ENCODE peak calls at places on chromosomes 1 and 21, in ten cellular contexts. X is left ventricle myocardium inferior; B is astrocyte; O is CD8-positive, alpha-beta T cell; M is prostate gland; I is colonic mucosa; K is body of pancreas; A is neuronal stem cell; Z is neural progenitor cell; J is pancreas. R is an unnamed sample. For H3K4me1, the result is how much of the 10 kb centered on the place peaks cover.

GRCh38 chr1:226711976-226712778 is 26.9 kb downstream of the ITPKB start:
- DNase-seq in O (peak), A (no peak), I (no peak), K (no peak), M (no peak), J (no peak), X (no peak), B (no peak), Z (no peak), R (no peak)

GRCh38 chr1:10429868-10430215 is 391 bp upstream of the CENPS start:
- DNase-seq in B (peak), I (peak), M (no peak), X (no peak), Z (no peak), K (no peak), A (no peak), O (peak), J (no peak), R (no peak)

GRCh38 chr1:105027838-105028471 is 1278.3 kb downstream of the AMY1C start:
- DNase-seq in O (no peak), X (no peak), M (no peak), J (peak), B (no peak), K (no peak), A (no peak), I (no peak), Z (peak), R (no peak)

GRCh38 chr1:29543586-29543985 is 307.3 kb downstream of the PTPRU start:
- DNase-seq in B (no peak), M (no peak), Z (no peak), O (no peak), K (no peak), I (no peak), X (no peak), J (no peak), A (no peak), R (peak)

GRCh38 chr1:6209661-6210605 is 4.0 kb downstream of the RNF207 start:
- DNase-seq in M (no peak), A (no peak), B (no peak), J (no peak), X (no peak), Z (peak), I (peak), O (no peak), K (no peak), R (no peak)

GRCh38 chr1:11429935-11430334 is 49.0 kb upstream of the DISP3 start:
- DNase-seq in X (no peak), Z (no peak), A (no peak), M (no peak), B (no peak), K (no peak), J (no peak), O (no peak), I (no peak), R (no peak)

GRCh38 chr1:212218911-212219310 is 66.3 kb upstream of the PPP2R5A start:
- DNase-seq in O (no peak), X (no peak), K (no peak), A (no peak), Z (no peak), M (no peak), J (no peak), B (peak), I (no peak), R (no peak)

GRCh38 chr21:35066824-35067223 is 17.7 kb upstream of the RUNX1 start:
- DNase-seq in Z (no peak), K (no peak), A (no peak), X (no peak), J (no peak), I (no peak), B (no peak), M (no peak), O (no peak), R (no peak)

GRCh38 chr1:145846191-145846590 is 761 bp downstream of the NUDT17 start:
- DNase-seq in A (peak), M (no peak), I (peak), B (no peak), X (no peak), K (no peak), J (peak), Z (peak), O (no peak), R (no peak)

GRCh38 chr1:183164963-183165362 is 21.1 kb upstream of the LAMC2 start:
- DNase-seq in J (no peak), O (no peak), I (no peak), B (peak), K (no peak), X (no peak), A (no peak), Z (peak), M (no peak), R (no peak)

GRCh38 chr21:16536661-16537359 is 807.0 kb downstream of the USP25 start:
- DNase-seq in M (no peak), A (no peak), K (no peak), Z (no peak), B (peak), X (no peak), I (no peak), J (no peak), O (no peak), R (no peak)

GRCh38 chr1:117000142-117000541 is 1.4 kb upstream of the CD101 start:
- DNase-seq in X (no peak), O (no peak), Z (no peak), J (no peak), I (no peak), A (no peak), B (no peak), M (no peak), K (no peak), R (no peak)

GRCh38 chr1:204128964-204129896 is 22.6 kb downstream of the ETNK2 start:
- DNase-seq in I (peak), A (peak), J (peak), B (peak), K (peak), M (peak), O (peak), Z (peak), X (peak), R (peak)

GRCh38 chr1:246295340-246295739 is 211.7 kb downstream of the SMYD3 start:
- DNase-seq in J (no peak), K (no peak), O (no peak), B (no peak), M (no peak), Z (no peak), I (no peak), X (no peak), A (no peak), R (no peak)
- H3K4me1 ChIP-seq in J (under half), K (under half), O (under half), B (under half), M (under half), Z (under half), I (under half), X (under half), A (under half), R (under half)

DNA sequence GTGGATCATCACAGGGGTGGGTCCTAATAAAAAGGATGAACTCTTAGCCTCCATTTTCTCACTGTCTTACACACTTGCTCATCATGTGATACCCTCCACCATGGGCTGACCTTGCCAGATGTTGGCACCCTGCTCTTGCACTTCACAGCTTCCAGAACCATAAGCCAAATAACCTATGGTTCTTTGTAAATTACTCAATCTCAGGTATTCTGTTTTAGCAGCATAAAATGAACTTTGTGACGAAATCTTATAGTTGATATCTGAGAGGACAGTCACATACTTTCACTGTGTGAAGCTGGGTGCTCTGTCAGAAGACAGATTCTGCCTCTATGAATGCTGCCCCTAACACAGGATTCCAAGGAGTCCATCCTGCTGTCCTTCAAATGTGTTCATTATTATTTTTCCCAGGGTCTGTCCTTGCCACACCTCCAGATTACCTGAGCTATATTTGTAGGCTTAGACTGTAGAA is 13.8 kb downstream of the DUSP10 start:
- DNase-seq in A (no peak), K (no peak), O (no peak), Z (no peak), J (no peak), M (no peak), X (no peak), B (no peak), I (no peak), R (no peak)
- H3K4me1 ChIP-seq in A (under half), K (half or more), O (under half), Z (under half), J (under half), M (under half), X (half or more), B (under half), I (under half), R (half or more)

GRCh38 chr1:36385410-36386261 is at the start of gene STK40:
- DNase-seq in Z (peak), X (peak), J (peak), K (peak), I (peak), O (peak), B (peak), A (peak), M (peak), R (peak)
- H3K4me1 ChIP-seq in Z (under half), X (half or more), J (under half), K (half or more), I (under half), O (under half), B (under half), A (under half), M (under half), R (under half)

GRCh38 chr1:27237112-27237511 is 2.7 kb downstream of the WDTC1 start:
- DNase-seq in I (no peak), A (no peak), Z (no peak), X (no peak), J (no peak), K (no peak), B (no peak), O (no peak), M (no peak), R (no peak)

GRCh38 chr1:27233677-27234053 is 767 bp upstream of the WDTC1 start:
- DNase-seq in X (no peak), Z (no peak), I (no peak), A (peak), K (no peak), J (no peak), O (peak), B (no peak), M (peak), R (no peak)

GRCh38 chr1:27238032-27238431 is 3.6 kb downstream of the WDTC1 start:
- DNase-seq in A (no peak), Z (no peak), M (no peak), B (no peak), X (no peak), J (no peak), K (no peak), O (no peak), I (no peak), R (no peak)

GRCh38 chr1:27234054-27234882 is at the start of gene WDTC1:
- DNase-seq in X (peak), A (peak), K (peak), Z (peak), M (peak), O (peak), I (peak), B (peak), J (peak), R (peak)

GRCh38 chr1:27235827-27236226 is 1.4 kb downstream of the WDTC1 start:
- DNase-seq in I (no peak), J (no peak), B (no peak), A (no peak), Z (peak), M (no peak), O (no peak), X (no peak), K (no peak), R (no peak)
- H3K4me1 ChIP-seq in I (under half), J (under half), B (under half), A (under half), Z (under half), M (under half), O (under half), X (under half), K (under half), R (under half)

DNA sequence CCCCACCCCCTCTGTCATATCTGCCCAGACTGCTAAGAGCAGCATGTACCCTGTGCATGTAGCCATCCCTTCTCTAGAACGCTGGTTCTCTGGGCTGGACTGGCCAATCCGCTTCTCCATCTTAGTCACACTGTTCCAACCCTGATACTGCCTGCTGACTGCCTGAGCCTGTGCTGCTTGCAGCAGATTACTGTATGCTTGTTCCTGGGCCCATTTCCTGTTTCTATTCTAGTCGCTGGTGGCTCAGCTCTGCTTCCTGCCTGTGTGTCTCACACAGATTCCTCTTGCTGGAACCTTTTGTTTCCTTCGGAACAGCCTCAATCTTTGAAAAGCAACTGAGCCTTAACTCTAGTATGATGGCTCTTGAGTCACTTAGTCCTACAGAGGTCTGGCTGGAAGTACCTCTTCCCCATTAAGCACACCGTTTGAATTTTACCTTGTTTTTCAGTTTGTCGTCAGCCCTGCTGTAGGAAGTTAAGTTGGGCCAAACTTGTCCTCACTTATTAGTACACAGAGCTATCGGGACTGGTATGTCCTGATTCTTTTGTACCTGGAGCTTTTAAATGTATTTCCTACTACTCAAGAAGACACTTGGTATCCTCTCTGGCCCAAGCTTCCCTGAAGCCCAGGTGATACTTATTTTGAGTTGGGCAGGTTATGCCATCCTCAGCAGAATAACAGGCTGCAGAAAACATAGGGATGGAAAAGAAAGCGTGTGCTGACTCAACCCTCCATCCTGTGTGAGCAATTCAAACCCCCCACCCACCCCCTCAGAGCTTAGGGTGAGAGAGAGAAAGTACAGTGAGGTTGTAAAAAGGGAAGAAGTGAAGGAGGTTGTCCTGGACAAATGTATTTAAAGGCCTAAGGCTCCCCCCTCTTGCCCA is 43.4 kb upstream of the PIGV start:
- DNase-seq in X (peak), Z (peak), I (peak), A (no peak), B (peak), J (no peak), K (peak), O (peak), M (peak), R (peak)
- H3K4me1 ChIP-seq in X (half or more), Z (under half), I (under half), A (under half), B (under half), J (under half), K (under half), O (half or more), M (under half), R (under half)